ENCODE peak calls at places on chromosomes 11 and 22, in six cellular contexts. O is kidney, F is ovary, N is AG09309, Y is stomach, L is fibroblast of lung. W is an unnamed sample.

GRCh38 chr11:102177126-102177525 is 66.9 kb downstream of the YAP1 start:
- DNase-seq in O (no peak), F (no peak), N (no peak), Y (no peak), L (no peak), W (no peak)

GRCh38 chr11:126346586-126346940 is 8.9 kb upstream of the ST3GAL4 start:
- DNase-seq in O (no peak), F (no peak), N (no peak), Y (no peak), L (no peak), W (no peak)

GRCh38 chr11:66685276-66686099 is 7.8 kb upstream of the RBM4B start:
- DNase-seq in O (peak), F (no peak), N (no peak), Y (no peak), L (no peak), W (peak)

GRCh38 chr11:6850526-6850925 is 5.0 kb downstream of the OR10A5 start:
- DNase-seq in O (no peak), F (no peak), N (no peak), Y (no peak), L (no peak), W (no peak)

GRCh38 chr11:1298695-1299492 is 10.5 kb downstream of the TOLLIP start:
- DNase-seq in O (peak), F (peak), N (peak), Y (peak), L (peak), W (no peak)

GRCh38 chr11:121591405-121592033 is 138.8 kb upstream of the SORL1-AS1 start:
- DNase-seq in O (no peak), F (peak), N (peak), Y (peak), L (peak), W (peak)

GRCh38 chr11:35598254-35599125 is 19.8 kb upstream of the FJX1 start:
- DNase-seq in O (no peak), F (no peak), N (no peak), Y (no peak), L (peak), W (no peak)

GRCh38 chr22:19520007-19520406 is 4.2 kb downstream of the CLDN5 start:
- DNase-seq in O (no peak), F (no peak), N (no peak), Y (no peak), L (no peak), W (no peak)

GRCh38 chr11:112644410-112645131 is 316.6 kb upstream of the NCAM1 start:
- DNase-seq in O (no peak), F (no peak), N (no peak), Y (no peak), L (no peak), W (no peak)

GRCh38 chr11:3823303-3823702 is 14.9 kb downstream of the PGAP2 start:
- DNase-seq in O (no peak), F (no peak), N (peak), Y (no peak), L (peak), W (no peak)

GRCh38 chr11:46202149-46202548 is 75.3 kb upstream of the CREB3L1 start:
- DNase-seq in O (no peak), F (no peak), N (no peak), Y (no peak), L (no peak), W (no peak)

GRCh38 chr11:132131051-132131450 is 760.6 kb downstream of the NTM start:
- DNase-seq in O (no peak), F (no peak), N (no peak), Y (no peak), L (peak), W (no peak)

GRCh38 chr22:50112151-50113118 is 22.6 kb downstream of the MOV10L1 start:
- DNase-seq in O (no peak), F (no peak), N (peak), Y (no peak), L (peak), W (no peak)

GRCh38 chr22:42473484-42474193 is 41.4 kb upstream of the NFAM1 start:
- DNase-seq in O (peak), F (no peak), N (peak), Y (no peak), L (peak), W (peak)

GRCh38 chr11:102007567-102008437 is 39.4 kb upstream of the CFAP300 start:
- DNase-seq in O (no peak), F (no peak), N (peak), Y (peak), L (peak), W (no peak)

GRCh38 chr22:21866821-21867527 is 471 bp downstream of the MAPK1 start:
- DNase-seq in O (peak), F (peak), N (no peak), Y (peak), L (no peak), W (peak)

GRCh38 chr22:25488244-25489020 is 76.0 kb upstream of the GRK3 start:
- DNase-seq in O (peak), F (peak), N (peak), Y (peak), L (peak), W (peak)

GRCh38 chr11:64583296-64584262 is 7.4 kb upstream of the SLC22A12 start:
- DNase-seq in O (peak), F (no peak), N (no peak), Y (no peak), L (peak), W (no peak)

GRCh38 chr22:48900626-48901025 is 927.0 kb downstream of the BRD1 start:
- DNase-seq in O (no peak), F (no peak), N (no peak), Y (no peak), L (no peak), W (no peak)

GRCh38 chr22:48901324-48901723 is 926.3 kb downstream of the BRD1 start:
- DNase-seq in O (no peak), F (no peak), N (no peak), Y (no peak), L (no peak), W (no peak)

GRCh38 chr22:48899523-48900326 is 927.9 kb downstream of the BRD1 start:
- DNase-seq in O (no peak), F (no peak), N (no peak), Y (no peak), L (no peak), W (no peak)

GRCh38 chr22:48898524-48899377 is 928.9 kb downstream of the BRD1 start:
- DNase-seq in O (no peak), F (no peak), N (no peak), Y (peak), L (no peak), W (no peak)

DNA sequence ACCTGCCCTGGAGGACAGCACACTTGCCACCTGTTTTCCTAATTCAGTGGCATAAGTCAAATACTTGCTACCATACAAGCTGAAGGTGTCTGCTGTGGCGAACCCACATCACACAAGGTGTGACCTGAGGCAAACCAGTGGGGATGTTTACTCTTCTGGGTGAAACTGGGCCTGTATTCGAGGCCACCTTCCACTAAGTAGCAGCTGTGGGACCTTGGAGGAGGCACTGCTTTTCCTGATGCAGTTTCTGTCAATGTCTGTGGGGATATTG is 927.4 kb downstream of the BRD1 start:
- DNase-seq in O (no peak), F (no peak), N (no peak), Y (no peak), L (no peak), W (no peak)
- H3K4me3 ChIP-seq in O (no peak), F (no peak), N (no peak), Y (no peak), L (no peak), W (no peak)

GRCh38 chr11:128964463-128964930 is 21.8 kb upstream of the TP53AIP1 start:
- DNase-seq in O (no peak), F (no peak), N (no peak), Y (no peak), L (no peak), W (no peak)

GRCh38 chr11:128968916-128969315 is 26.2 kb upstream of the TP53AIP1 start:
- DNase-seq in O (peak), F (no peak), N (no peak), Y (no peak), L (no peak), W (no peak)

GRCh38 chr11:128963744-128964340 is 21.2 kb upstream of the TP53AIP1 start:
- DNase-seq in O (no peak), F (no peak), N (no peak), Y (no peak), L (peak), W (no peak)

GRCh38 chr11:128967578-128967977 is 24.9 kb upstream of the TP53AIP1 start:
- DNase-seq in O (no peak), F (no peak), N (no peak), Y (no peak), L (no peak), W (no peak)

DNA sequence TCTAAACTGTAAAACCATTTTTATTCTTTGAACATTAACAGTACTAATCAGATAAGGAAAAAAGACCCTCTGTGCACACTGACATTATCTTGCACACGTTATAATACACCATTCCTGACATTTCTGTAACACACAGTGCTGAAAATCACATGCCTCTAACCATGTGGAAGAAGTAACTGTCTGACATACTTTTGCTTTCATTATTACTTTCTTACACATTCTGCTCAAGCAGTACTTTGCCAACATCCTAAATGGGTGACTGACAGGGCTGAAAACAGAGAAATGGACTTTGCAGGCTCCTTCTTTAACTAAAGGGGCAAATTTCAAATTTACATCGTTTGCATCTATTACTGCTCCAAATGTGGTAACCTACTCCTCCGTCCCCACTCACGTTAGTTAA is 22.8 kb upstream of the TP53AIP1 start:
- DNase-seq in O (no peak), F (no peak), N (no peak), Y (no peak), L (no peak), W (no peak)
- H3K4me3 ChIP-seq in O (no peak), F (no peak), N (no peak), Y (no peak), L (no peak), W (no peak)

GRCh38 chr22:46589141-46589748 is 30.9 kb upstream of the GRAMD4 start:
- DNase-seq in O (peak), F (no peak), N (no peak), Y (no peak), L (no peak), W (no peak)
- H3K4me3 ChIP-seq in O (no peak), F (no peak), N (no peak), Y (no peak), L (no peak), W (no peak)

DNA sequence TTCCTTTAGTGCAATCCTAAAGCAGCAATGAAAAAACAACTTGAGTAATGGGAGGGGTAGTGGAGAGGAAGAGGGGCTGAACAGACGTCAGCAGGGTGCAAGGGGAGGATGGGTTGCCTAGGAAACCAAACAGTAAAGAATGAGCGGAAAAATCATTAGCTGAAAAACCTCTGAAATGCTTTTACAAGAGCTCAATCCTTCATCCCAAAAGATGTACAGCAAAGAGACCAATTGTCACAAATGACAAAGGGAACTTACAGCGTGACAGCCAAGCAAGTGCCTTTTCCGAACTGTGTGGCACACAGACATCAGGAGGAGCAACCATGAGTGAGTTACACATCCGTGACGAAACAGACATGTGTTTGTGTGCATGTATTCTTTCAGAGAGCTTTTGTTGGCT is 104.6 kb downstream of the SIK3 start:
- DNase-seq in O (no peak), F (no peak), N (no peak), Y (no peak), L (peak), W (peak)
- H3K4me3 ChIP-seq in O (no peak), F (no peak), N (no peak), Y (no peak), L (no peak), W (no peak)

GRCh38 chr11:62669420-62670161 is 1.9 kb upstream of the UQCC3 start:
- DNase-seq in O (no peak), F (no peak), N (no peak), Y (no peak), L (no peak), W (no peak)

GRCh38 chr11:62666259-62666926 is 1.3 kb downstream of the CSKMT start:
- DNase-seq in O (peak), F (no peak), N (no peak), Y (no peak), L (no peak), W (no peak)

GRCh38 chr11:62665075-62665629 is at the start of the genes C11orf98 and CSKMT:
- DNase-seq in O (peak), F (peak), N (peak), Y (peak), L (peak), W (peak)

GRCh38 chr11:62665630-62666258 is 632 bp downstream of the CSKMT start:
- DNase-seq in O (peak), F (peak), N (no peak), Y (peak), L (peak), W (peak)

DNA sequence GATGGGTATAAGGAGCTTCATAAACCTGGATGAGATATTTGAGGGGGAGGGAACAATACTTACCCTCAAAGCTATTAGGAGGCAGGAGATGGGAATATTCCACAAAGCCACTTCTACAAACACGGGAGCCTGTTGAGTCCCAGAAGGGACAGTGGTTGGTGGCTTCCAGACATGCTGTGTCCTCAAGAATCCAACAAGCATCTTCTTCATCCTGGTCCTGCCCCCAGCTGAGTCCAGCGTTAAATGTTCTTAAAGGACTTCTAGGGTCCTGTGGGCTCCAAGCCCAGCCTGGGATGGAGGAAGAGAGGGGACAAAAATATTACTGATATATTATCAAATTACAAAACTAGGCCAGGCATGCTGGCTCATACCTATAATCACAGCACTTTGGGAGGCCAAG is 2.3 kb downstream of the CSKMT start:
- DNase-seq in O (no peak), F (no peak), N (no peak), Y (no peak), L (no peak), W (no peak)
- H3K4me3 ChIP-seq in O (no peak), F (no peak), N (no peak), Y (no peak), L (no peak), W (peak)